ENCODE peak calls at places on chromosomes 4 and X, in nine cellular contexts. W is A172; L is ascending aorta; J is hepatic stellate cell; N is body of pancreas; A is iris pigment epithelial cell; I is HS-5; V is GM03348; H is CD4-positive, alpha-beta memory T cell. E is an unnamed sample.

GRCh38 chr4:38752393-38752961 is 30.3 kb downstream of the TLR10 start:
- DNase-seq in N (no peak), L (no peak), H (no peak), W (peak), V (peak), J (peak), I (no peak), A (peak), E (peak)

GRCh38 chrX:16160729-16161128 is 6.6 kb upstream of the MAGEB17 start:
- DNase-seq in W (peak), I (peak), V (peak), N (no peak), L (no peak), A (peak), J (peak), H (no peak), E (no peak)

GRCh38 chr4:82839624-82840023 is 41.0 kb upstream of the SCD5 start:
- DNase-seq in J (no peak), W (no peak), N (no peak), H (no peak), L (no peak), A (peak), I (no peak), V (no peak), E (no peak)

GRCh38 chrX:153972368-153973126 is at the start of gene TMEM187:
- DNase-seq in V (peak), W (peak), J (peak), I (peak), L (no peak), H (peak), A (peak), N (peak), E (peak)

GRCh38 chr4:108849611-108850406 is 87.0 kb upstream of the ETNPPL start:
- DNase-seq in H (no peak), W (peak), N (no peak), V (peak), J (peak), A (peak), I (peak), L (no peak), E (peak)

GRCh38 chrX:35561985-35562384 is 236.2 kb upstream of the MAGEB16 start:
- DNase-seq in J (no peak), W (no peak), H (no peak), L (no peak), I (no peak), A (no peak), N (peak), V (no peak), E (no peak)

GRCh38 chr4:11589676-11590075 is 161.0 kb upstream of the HS3ST1 start:
- DNase-seq in J (no peak), W (no peak), A (peak), L (no peak), I (no peak), H (no peak), V (no peak), N (no peak), E (no peak)

GRCh38 chr4:629636-629915 is 4.2 kb downstream of the PDE6B start:
- DNase-seq in N (no peak), H (no peak), L (no peak), I (no peak), V (no peak), A (no peak), W (no peak), J (no peak), E (no peak)

GRCh38 chrX:1427756-1428155 is 25.0 kb downstream of the ASMTL start:
- DNase-seq in V (no peak), J (no peak), N (no peak), W (no peak), I (no peak), A (no peak), H (no peak), L (no peak), E (no peak)

GRCh38 chr4:7323872-7324650 is 110.7 kb downstream of the PSAPL1 start:
- DNase-seq in W (peak), V (no peak), H (no peak), J (no peak), L (no peak), A (no peak), N (no peak), I (no peak), E (peak)

GRCh38 chr4:78534286-78534955 is 17.1 kb upstream of the ANXA3 start:
- DNase-seq in H (no peak), J (no peak), V (no peak), N (peak), A (no peak), I (no peak), L (no peak), W (peak), E (no peak)

GRCh38 chr4:1523907-1524636 is 117.8 kb upstream of the NKX1-1 start:
- DNase-seq in H (no peak), V (no peak), N (no peak), I (no peak), W (no peak), L (no peak), A (no peak), J (no peak), E (peak)

GRCh38 chr4:73723029-73723428 is 17.3 kb upstream of the CXCL8 start:
- DNase-seq in W (no peak), L (no peak), J (no peak), A (peak), N (no peak), V (no peak), H (no peak), I (no peak), E (no peak)

GRCh38 chrX:1486749-1487361 is 34.1 kb upstream of the ASMTL start:
- DNase-seq in J (no peak), H (no peak), V (no peak), W (no peak), L (no peak), N (peak), A (no peak), I (no peak), E (no peak)

GRCh38 chrX:32448320-32448719 is 763.0 kb downstream of the DMD start:
- DNase-seq in L (no peak), H (peak), V (no peak), W (peak), N (no peak), A (peak), J (no peak), I (no peak), E (no peak)

GRCh38 chr4:77187231-77187630 is 30.2 kb downstream of the CCNG2 start:
- DNase-seq in L (no peak), N (no peak), W (no peak), A (no peak), J (no peak), H (no peak), I (no peak), V (no peak), E (no peak)

GRCh38 chr4:110609044-110609750 is 13.7 kb downstream of the PITX2 start:
- DNase-seq in N (no peak), H (no peak), A (peak), V (no peak), I (no peak), J (no peak), L (no peak), W (no peak), E (peak)

GRCh38 chr4:140637836-140638235 is 69.1 kb upstream of the UCP1 start:
- DNase-seq in A (peak), W (no peak), V (peak), J (peak), I (no peak), L (no peak), H (peak), N (peak), E (peak)

GRCh38 chrX:7552758-7553157 is 290.2 kb upstream of the VCX start:
- DNase-seq in J (peak), N (no peak), I (no peak), A (no peak), W (no peak), H (no peak), V (peak), L (no peak), E (no peak)

GRCh38 chr4:2402453-2402852 is 16.0 kb downstream of the ZFYVE28 start:
- DNase-seq in J (no peak), N (no peak), V (no peak), I (no peak), W (no peak), A (no peak), L (no peak), H (no peak), E (no peak)

GRCh38 chrX:13649823-13650222 is 3.1 kb upstream of the TCEANC start:
- DNase-seq in I (no peak), N (no peak), V (peak), L (no peak), W (no peak), A (peak), J (no peak), H (no peak), E (no peak)

GRCh38 chrX:1496076-1496475 is 40.9 kb downstream of the P2RY8 start:
- DNase-seq in J (no peak), I (no peak), A (no peak), H (no peak), W (no peak), N (no peak), L (no peak), V (no peak), E (no peak)

GRCh38 chrX:13669246-13669689 is 16.3 kb downstream of the TCEANC start:
- DNase-seq in W (peak), A (peak), I (peak), N (peak), V (peak), L (no peak), J (peak), H (peak), E (peak)

GRCh38 chr4:106019771-106020170 is 124.5 kb downstream of the NPNT start:
- DNase-seq in W (peak), I (peak), N (no peak), A (peak), L (no peak), H (no peak), J (peak), V (peak), E (no peak)

E was measured in ELF-1.